ENCODE peak calls at places on chromosomes 12 and 14, in four cellular contexts. K is astrocyte, F is fibroblast of lung, T is mesendoderm. J is an unnamed sample.
A peak's percentile ranks its signal among the peaks of the same experiment; 100 is the strongest.

GRCh38 chr12:56336361-56337167 is 2.1 kb upstream of the IL23A start:
- DNase-seq in K (no peak), F (no peak), T (no peak), J (no peak)

GRCh38 chr12:31618228-31619025 is 27.5 kb upstream of the DENND5B start:
- DNase-seq in K (peak; percentile 36), F (peak; percentile 46), T (no peak), J (no peak)

GRCh38 chr14:60085085-60085484 is 6.6 kb upstream of the PCNX4 start:
- DNase-seq in K (no peak), F (no peak), T (no peak), J (no peak)

GRCh38 chr14:23539867-23540469 is 11.6 kb downstream of the ZFHX2 start:
- DNase-seq in K (no peak), F (no peak), T (no peak), J (no peak)

GRCh38 chr14:102993523-102993922 is 63.8 kb downstream of the CDC42BPB start:
- DNase-seq in K (peak; percentile 43), F (peak; percentile 59), T (no peak), J (peak; percentile 33)

GRCh38 chr12:1839464-1839863 is 19.1 kb downstream of the LRTM2 start:
- DNase-seq in K (no peak), F (no peak), T (no peak), J (no peak)

GRCh38 chr12:19161251-19161650 is 31.7 kb downstream of the PLEKHA5 start:
- DNase-seq in K (no peak), F (no peak), T (no peak), J (no peak)

GRCh38 chr14:23125006-23125405 is 6.0 kb upstream of the CEBPE start:
- DNase-seq in K (no peak), F (no peak), T (no peak), J (no peak)

GRCh38 chr12:47775100-47775911 is 2.3 kb downstream of the SLC48A1 start:
- DNase-seq in K (peak; percentile 16), F (peak; percentile 23), T (no peak), J (no peak)

GRCh38 chr12:121737421-121737820 is 24.9 kb downstream of the TMEM120B start:
- DNase-seq in K (no peak), F (no peak), T (no peak), J (no peak)

GRCh38 chr12:3683670-3684069 is 69.2 kb downstream of the CRACR2A start:
- DNase-seq in K (peak; percentile 6), F (peak; percentile 22), T (no peak), J (no peak)

GRCh38 chr14:85534435-85534834 is 4.5 kb downstream of the FLRT2 start:
- DNase-seq in K (no peak), F (no peak), T (no peak), J (no peak)

GRCh38 chr14:60328588-60328987 is 79.6 kb downstream of the PPM1A start:
- DNase-seq in K (no peak), F (no peak), T (peak; percentile 66), J (no peak)

GRCh38 chr12:190881-191280 is 23.1 kb downstream of the SLC6A12 start:
- DNase-seq in K (no peak), F (no peak), T (no peak), J (no peak)

GRCh38 chr14:34007902-34008301 is 57.0 kb upstream of the EGLN3 start:
- DNase-seq in K (no peak), F (no peak), T (no peak), J (no peak)

GRCh38 chr14:33061667-33062325 is 123.1 kb downstream of the NPAS3 start:
- DNase-seq in K (no peak), F (no peak), T (peak; percentile 62), J (no peak)

GRCh38 chr12:68611094-68611818 is 557 bp downstream of the RAP1B start:
- DNase-seq in K (peak; percentile 59), F (peak; percentile 72), T (peak; percentile 77), J (no peak)

GRCh38 chr12:106090586-106091411 is 48.0 kb downstream of the NUAK1 start:
- DNase-seq in K (peak; percentile 91), F (peak; percentile 94), T (no peak), J (no peak)

GRCh38 chr12:57759360-57759980 is 4.6 kb downstream of the MARCHF9 start:
- DNase-seq in K (no peak), F (peak; percentile 20), T (peak; percentile 59), J (no peak)

GRCh38 chr14:96479435-96480146 is 22.6 kb upstream of the PAPOLA start:
- DNase-seq in K (no peak), F (no peak), T (no peak), J (no peak)

GRCh38 chr12:116497051-116497529 is 62.1 kb upstream of the MAP1LC3B2 start:
- DNase-seq in K (no peak), F (no peak), T (no peak), J (no peak)

GRCh38 chr12:86719381-86719780 is 463.2 kb upstream of the MGAT4C start:
- DNase-seq in K (peak; percentile 55), F (peak; percentile 64), T (no peak), J (no peak)

GRCh38 chr12:116880817-116881324 is 370 bp downstream of the HRK start:
- DNase-seq in K (peak; percentile 38), F (peak; percentile 60), T (peak; percentile 79), J (no peak)

GRCh38 chr14:20873370-20874177 is 17.6 kb upstream of the RNASE3 start:
- DNase-seq in K (peak; percentile 5), F (peak; percentile 31), T (peak; percentile 96), J (no peak)

GRCh38 chr12:110244829-110245228 is 36.2 kb upstream of the ATP2A2 start:
- DNase-seq in K (no peak), F (no peak), T (peak; percentile 92), J (no peak)

GRCh38 chr14:91415794-91416743 is 1.6 kb downstream of the CCDC88C start:
- DNase-seq in K (no peak), F (peak; percentile 14), T (no peak), J (no peak)

GRCh38 chr12:107251288-107251687 is 157.9 kb upstream of the CRY1 start:
- DNase-seq in K (no peak), F (no peak), T (no peak), J (no peak)

GRCh38 chr12:5637698-5638097 is 205.8 kb downstream of the NTF3 start:
- DNase-seq in K (no peak), F (no peak), T (no peak), J (no peak)

GRCh38 chr12:52050116-52050770 is 999 bp upstream of the NR4A1 start:
- DNase-seq in K (no peak), F (no peak), T (peak; percentile 44), J (no peak)

GRCh38 chr12:65685514-65685913 is 138.8 kb upstream of the HMGA2 start:
- DNase-seq in K (no peak), F (no peak), T (peak; percentile 59), J (no peak)

GRCh38 chr12:102961488-102961801 is 4.0 kb downstream of the ASCL1 start:
- DNase-seq in K (no peak), F (no peak), T (no peak), J (no peak)
- H3K27me3 ChIP-seq in K (peaks cover 74% of the 10 kb centered on the region), F (peaks cover 15% of the 10 kb centered on the region), T (peaks cover 80% of the 10 kb centered on the region), J (peaks cover 94% of the 10 kb centered on the region)

GRCh38 chr14:72894323-72894622 is 372 bp upstream of the DPF3 start:
- DNase-seq in K (no peak), F (peak; percentile 13), T (no peak), J (no peak)
- H3K9ac ChIP-seq in K (peak overlapping the region; percentile 83), F (peak overlapping the region; percentile 20), T (peak overlapping the region; percentile 48), J (peak overlapping the region; percentile 39)

GRCh38 chr14:69573841-69574265 is 818 bp downstream of the CCDC177 start:
- DNase-seq in K (no peak), F (no peak), T (peak; percentile 49), J (no peak)

GRCh38 chr14:69573205-69573840 is 1.3 kb downstream of the CCDC177 start:
- DNase-seq in K (no peak), F (no peak), T (no peak), J (no peak)

GRCh38 chr14:69572634-69573135 is 2.0 kb downstream of the CCDC177 start:
- DNase-seq in K (no peak), F (no peak), T (no peak), J (no peak)

GRCh38 chr14:69574266-69574953 is at the start of gene CCDC177:
- DNase-seq in K (no peak), F (peak; percentile 28), T (peak; percentile 75), J (no peak)

GRCh38 chr14:69574954-69575295 is 254 bp upstream of the CCDC177 start:
- DNase-seq in K (no peak), F (no peak), T (no peak), J (no peak)
- H3K27me3 ChIP-seq in K (peaks cover 45% of the 10 kb centered on the region), F (peaks cover 46% of the 10 kb centered on the region), T (no peaks in the 10 kb centered on the region), J (peaks cover 61% of the 10 kb centered on the region)

GRCh38 chr12:108518716-108519496 is 3.8 kb downstream of the FICD start:
- DNase-seq in K (no peak), F (no peak), T (no peak), J (no peak)
- H3K9ac ChIP-seq in K (no peak overlapping the region), F (no peak overlapping the region), T (no peak overlapping the region), J (no peak overlapping the region)

DNA sequence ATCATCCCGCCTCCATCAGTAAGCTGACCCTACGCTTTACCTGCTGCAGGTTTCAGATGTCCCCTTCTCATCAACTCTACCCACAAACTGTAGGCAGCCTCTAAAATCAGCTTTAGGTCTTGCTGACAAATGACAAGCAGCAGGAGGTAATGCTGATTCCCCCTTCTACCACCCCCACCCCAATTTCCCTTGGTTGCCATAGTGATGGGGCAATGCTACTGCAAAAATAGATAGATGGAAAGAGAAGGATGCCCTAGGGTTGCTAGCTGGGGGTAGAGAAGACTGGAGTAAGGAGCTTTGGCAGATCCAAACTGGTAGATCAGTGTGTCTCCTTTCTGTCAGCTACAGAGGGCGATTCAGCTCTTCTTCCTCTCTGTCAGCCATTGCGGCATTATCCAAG is 19.8 kb upstream of the PDE1B start:
- DNase-seq in K (no peak), F (no peak), T (no peak), J (no peak)
- H3K27me3 ChIP-seq in K (peaks cover 28% of the 10 kb centered on the region), F (peaks cover 16% of the 10 kb centered on the region), T (no peaks in the 10 kb centered on the region), J (peaks cover 15% of the 10 kb centered on the region)

GRCh38 chr12:92570056-92570753 is 132.6 kb upstream of the PLEKHG7 start:
- DNase-seq in K (peak; percentile 55), F (peak; percentile 70), T (peak; percentile 78), J (no peak)
- H3K9ac ChIP-seq in K (no peak overlapping the region), F (no peak overlapping the region), T (no peak overlapping the region), J (no peak overlapping the region)

GRCh38 chr12:27970981-27971489 is 1.5 kb downstream of the PTHLH start:
- DNase-seq in K (peak; percentile 30), F (peak; percentile 44), T (peak; percentile 63), J (no peak)

GRCh38 chr12:27967551-27968054 is 4.9 kb downstream of the PTHLH start:
- DNase-seq in K (peak; percentile 26), F (peak; percentile 36), T (no peak), J (no peak)

GRCh38 chr12:27969901-27970390 is 2.6 kb downstream of the PTHLH start:
- DNase-seq in K (peak; percentile 75), F (peak; percentile 80), T (peak; percentile 88), J (no peak)

GRCh38 chr12:27970391-27970980 is 2.0 kb downstream of the PTHLH start:
- DNase-seq in K (peak; percentile 56), F (peak; percentile 68), T (peak; percentile 51), J (no peak)

GRCh38 chr12:27969011-27969900 is 3.3 kb downstream of the PTHLH start:
- DNase-seq in K (peak; percentile 36), F (peak; percentile 49), T (peak; percentile 46), J (no peak)
- H3K27me3 ChIP-seq in K (no peaks in the 10 kb centered on the region), F (peaks cover 9% of the 10 kb centered on the region), T (peaks cover 26% of the 10 kb centered on the region), J (no peaks in the 10 kb centered on the region)

J was measured in keratinocyte.